ENCODE peak calls at places on chromosomes 12 and 14, in four cellular contexts. Q is HEK293T, A is GM12878, V is K562. M is an unnamed sample.

GRCh38 chr12:42407306-42407705 is 81.3 kb downstream of the PPHLN1 start:
- DNase-seq in A (no peak), Q (no peak), V (no peak), M (no peak)

GRCh38 chr12:47078733-47079364 is 572 bp upstream of the PCED1B start:
- DNase-seq in A (no peak), Q (peak), V (no peak), M (no peak)

GRCh38 chr14:99158150-99158549 is 113.8 kb downstream of the BCL11B start:
- DNase-seq in Q (no peak), V (no peak), A (no peak), M (no peak)

GRCh38 chr14:34465069-34465859 is 3.2 kb upstream of the SPTSSA start:
- DNase-seq in V (peak), A (no peak), Q (no peak), M (peak)

GRCh38 chr12:114166360-114166759 is 200.2 kb upstream of the RBM19 start:
- DNase-seq in Q (peak), A (no peak), V (peak), M (peak)

GRCh38 chr14:94050231-94050880 is 24.2 kb downstream of the OTUB2 start:
- DNase-seq in Q (no peak), V (no peak), A (no peak), M (no peak)

GRCh38 chr14:29926701-29927595 is 699 bp downstream of the PRKD1 start:
- DNase-seq in Q (peak), A (no peak), V (peak), M (peak)

GRCh38 chr12:65324551-65324950 is 46.1 kb downstream of the MSRB3 start:
- DNase-seq in Q (no peak), A (no peak), V (no peak), M (no peak)

GRCh38 chr12:105279460-105280056 is 43.6 kb upstream of the APPL2 start:
- DNase-seq in Q (peak), A (no peak), V (peak), M (peak)

GRCh38 chr14:42490536-42490935 is 883.9 kb downstream of the LRFN5 start:
- DNase-seq in V (no peak), Q (no peak), A (no peak), M (no peak)

GRCh38 chr14:57820581-57820980 is 45.3 kb downstream of the SLC35F4 start:
- DNase-seq in V (no peak), A (no peak), Q (no peak), M (no peak)

GRCh38 chr12:76698316-76698715 is 65.6 kb upstream of the ZDHHC17 start:
- DNase-seq in A (no peak), Q (no peak), V (no peak), M (no peak)

GRCh38 chr14:72710212-72710611 is 183.7 kb downstream of the DPF3 start:
- DNase-seq in Q (no peak), V (no peak), A (no peak), M (no peak)

GRCh38 chr12:32486158-32486557 is 86.8 kb downstream of the FGD4 start:
- DNase-seq in Q (no peak), A (no peak), V (no peak), M (no peak)

GRCh38 chr12:124390442-124391116 is 95.7 kb downstream of the RFLNA start:
- DNase-seq in V (no peak), Q (no peak), A (peak), M (no peak)

GRCh38 chr12:124304314-124304790 is 9.5 kb downstream of the RFLNA start:
- DNase-seq in A (no peak), V (no peak), Q (no peak), M (no peak)

GRCh38 chr12:52310622-52311281 is 10.4 kb downstream of the KRT83 start:
- DNase-seq in A (no peak), V (no peak), Q (no peak), M (no peak)

GRCh38 chr14:100823488-100823887 is 2.4 kb upstream of the MEG3 start:
- DNase-seq in V (no peak), A (no peak), Q (no peak), M (no peak)

GRCh38 chr12:63348544-63348943 is 197.5 kb upstream of the AVPR1A start:
- DNase-seq in A (no peak), V (no peak), Q (no peak), M (no peak)

GRCh38 chr12:120713861-120714482 is 3.7 kb downstream of the UNC119B start:
- DNase-seq in Q (peak), A (peak), V (peak), M (peak)

GRCh38 chr14:23567186-23568020 is at the start of gene AP1G2:
- DNase-seq in V (peak), Q (peak), A (peak), M (peak)

DNA sequence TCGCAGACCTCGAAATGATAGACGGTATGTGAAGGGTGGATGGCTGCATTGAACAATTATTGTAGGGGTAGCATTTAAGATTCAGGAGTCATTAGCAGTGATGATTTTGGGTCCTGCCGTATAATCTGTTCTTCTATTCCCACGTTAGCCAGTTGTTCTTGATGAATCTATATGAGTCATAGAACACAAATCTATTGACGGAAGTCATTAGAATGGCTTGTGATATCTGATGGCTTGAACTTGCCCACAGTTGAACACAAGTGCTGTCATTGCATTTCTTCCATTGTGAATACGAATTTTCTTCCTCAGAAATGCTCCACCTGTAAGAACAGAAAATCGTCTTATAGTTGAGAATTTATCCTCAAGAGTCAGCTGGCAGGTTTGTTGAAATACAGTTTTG is 1.9 kb downstream of the SRSF5 start:
- DNase-seq in V (no peak), A (no peak), Q (no peak), M (no peak)
- TF ChIP-seq TARDBP in V (no peak), A (no peak), Q (no peak), M (no peak)

GRCh38 chr14:52553002-52553670 is 500 bp downstream of the GPR137C start:
- DNase-seq in Q (peak), V (peak), A (no peak), M (no peak)
- TF ChIP-seq TARDBP in Q (no peak), V (no peak), A (no peak), M (no peak)

GRCh38 chr12:6691473-6691872 is 2.3 kb upstream of the ZNF384 start:
- DNase-seq in Q (no peak), V (no peak), A (no peak), M (no peak)
- TF ChIP-seq TARDBP in Q (no peak), V (no peak), A (no peak), M (no peak)

GRCh38 chr12:94769040-94769420 is 118.7 kb upstream of the TMCC3 start:
- DNase-seq in Q (no peak), V (no peak), A (peak), M (no peak)
- TF ChIP-seq TARDBP in Q (no peak), V (no peak), A (no peak), M (no peak)

DNA sequence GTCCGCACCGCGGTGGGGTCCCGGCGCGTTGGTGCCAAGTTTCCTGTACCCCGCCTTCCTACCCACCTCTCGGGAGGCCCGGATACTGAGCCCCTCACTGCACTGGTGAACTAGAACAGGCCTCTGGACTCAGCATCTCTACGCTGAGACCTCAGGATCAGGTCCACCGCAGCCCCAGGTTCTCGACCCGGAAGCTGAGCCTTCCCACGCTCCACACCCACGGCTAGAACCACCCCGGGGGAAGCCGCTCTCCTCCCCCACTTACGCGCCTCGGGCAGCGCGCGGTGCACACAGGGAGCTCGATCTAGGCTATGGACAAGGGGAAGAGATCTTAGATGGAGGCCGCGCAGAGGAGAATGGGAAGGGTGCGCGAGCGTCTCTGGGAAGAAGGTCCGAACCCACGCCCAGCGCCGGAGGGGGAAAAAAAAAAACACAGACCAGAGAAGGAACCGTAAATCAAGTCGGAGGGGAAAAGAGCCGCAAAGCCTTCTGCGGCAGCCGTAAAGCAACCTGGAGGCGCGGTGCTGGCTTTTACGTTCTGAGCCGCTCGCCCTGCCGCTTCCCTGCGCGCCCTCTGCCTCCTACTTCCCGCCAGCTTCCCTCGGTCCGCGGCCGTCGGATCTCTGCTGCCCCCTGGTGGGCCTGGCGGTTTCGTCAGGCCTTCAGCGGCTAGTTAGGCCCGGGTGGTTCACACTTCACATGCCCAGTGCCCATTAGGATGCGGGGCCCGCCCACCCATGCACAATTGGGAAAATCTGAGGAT is at the start of gene RAD52:
- DNase-seq in A (peak), V (peak), Q (peak), M (peak)
- TF ChIP-seq TARDBP in A (peak), V (no peak), Q (peak), M (peak)

GRCh38 chr12:59381106-59381505 is 214.7 kb upstream of the SLC16A7 start:
- DNase-seq in A (no peak), Q (no peak), V (no peak), M (no peak)

GRCh38 chr12:59388176-59388575 is 207.7 kb upstream of the SLC16A7 start:
- DNase-seq in V (no peak), A (no peak), Q (no peak), M (no peak)

GRCh38 chr12:59388694-59389093 is 207.1 kb upstream of the SLC16A7 start:
- DNase-seq in Q (no peak), A (no peak), V (no peak), M (no peak)

GRCh38 chr12:59382678-59383425 is 213.0 kb upstream of the SLC16A7 start:
- DNase-seq in A (no peak), Q (no peak), V (no peak), M (no peak)

GRCh38 chr12:59383426-59383822 is 212.4 kb upstream of the SLC16A7 start:
- DNase-seq in V (no peak), A (no peak), Q (no peak), M (no peak)
- TF ChIP-seq TARDBP in V (no peak), A (no peak), Q (no peak), M (no peak)

GRCh38 chr14:59342516-59343484 is 122.4 kb downstream of the GPR135 start:
- DNase-seq in Q (no peak), A (no peak), V (no peak), M (no peak)
- TF ChIP-seq TARDBP in Q (no peak), A (no peak), V (no peak), M (no peak)